ENCODE peak calls at places on chromosomes 2 and 18, in four cellular contexts. P is HepG2, Y is HCT116, F is endothelial cell of umbilical vein. K is an unnamed sample.

GRCh38 chr2:23828986-23829385 is 97.9 kb downstream of the ATAD2B start:
- DNase-seq in P (no peak), Y (no peak), F (no peak), K (peak)

GRCh38 chr2:46098606-46099005 is 198.6 kb upstream of the EPAS1 start:
- DNase-seq in P (peak), Y (no peak), F (peak), K (peak)

GRCh38 chr2:162475661-162476060 is 131.7 kb downstream of the GCA start:
- DNase-seq in P (no peak), Y (no peak), F (no peak), K (no peak)

GRCh38 chr2:26492749-26493515 is 15.0 kb upstream of the OTOF start:
- DNase-seq in P (no peak), Y (no peak), F (peak), K (no peak)

GRCh38 chr2:145752091-145752806 is 1232.3 kb upstream of the ZEB2 start:
- DNase-seq in P (peak), Y (peak), F (peak), K (peak)

GRCh38 chr2:238852186-238852869 is 4.4 kb downstream of the TWIST2 start:
- DNase-seq in P (no peak), Y (no peak), F (no peak), K (peak)

GRCh38 chr2:113739849-113740248 is 16.6 kb downstream of the SLC35F5 start:
- DNase-seq in P (no peak), Y (no peak), F (no peak), K (no peak)

GRCh38 chr2:221606369-221606768 is 34.3 kb upstream of the EPHA4 start:
- DNase-seq in P (no peak), Y (no peak), F (no peak), K (no peak)

GRCh38 chr18:2337552-2338141 is 233.7 kb downstream of the METTL4 start:
- DNase-seq in P (peak), Y (peak), F (peak), K (peak)

GRCh38 chr18:74529811-74530583 is 4.3 kb upstream of the CNDP1 start:
- DNase-seq in P (no peak), Y (no peak), F (no peak), K (no peak)

GRCh38 chr2:63780483-63781155 is 61.1 kb upstream of the UGP2 start:
- DNase-seq in P (no peak), Y (no peak), F (no peak), K (no peak)

GRCh38 chr18:50179465-50179864 is 15.5 kb downstream of the MYO5B start:
- DNase-seq in P (no peak), Y (no peak), F (no peak), K (no peak)

GRCh38 chr2:7725132-7725849 is 808.1 kb downstream of the RNF144A start:
- DNase-seq in P (no peak), Y (no peak), F (no peak), K (peak)

GRCh38 chr18:9082763-9083510 is 19.6 kb upstream of the NDUFV2 start:
- DNase-seq in P (no peak), Y (no peak), F (no peak), K (no peak)

GRCh38 chr2:11598228-11598731 is 64.4 kb downstream of the GREB1 start:
- DNase-seq in P (no peak), Y (no peak), F (no peak), K (no peak)

GRCh38 chr18:13447621-13448020 is 229.1 kb downstream of the LDLRAD4 start:
- DNase-seq in P (no peak), Y (no peak), F (peak), K (peak)

GRCh38 chr2:235930701-235931100 is 237.5 kb downstream of the GBX2 start:
- DNase-seq in P (no peak), Y (no peak), F (no peak), K (no peak)

GRCh38 chr2:204842731-204843490 is 297.6 kb downstream of the PARD3B start:
- DNase-seq in P (no peak), Y (no peak), F (peak), K (peak)

GRCh38 chr2:105521176-105521575 is 122.3 kb upstream of the FHL2 start:
- DNase-seq in P (peak), Y (no peak), F (peak), K (peak)

GRCh38 chr2:236642125-236642524 is 72.5 kb downstream of the ACKR3 start:
- DNase-seq in P (no peak), Y (no peak), F (no peak), K (no peak)

GRCh38 chr2:107020386-107020785 is 134.4 kb upstream of the ST6GAL2 start:
- DNase-seq in P (no peak), Y (no peak), F (no peak), K (no peak)

GRCh38 chr2:95015261-95015918 is 10.1 kb upstream of the MAL start:
- DNase-seq in P (no peak), Y (no peak), F (no peak), K (no peak)

GRCh38 chr2:100972452-100972851 is 29.6 kb upstream of the RPL31 start:
- DNase-seq in P (no peak), Y (no peak), F (no peak), K (no peak)

GRCh38 chr18:54031243-54031642 is 193.2 kb downstream of the MBD2 start:
- DNase-seq in P (no peak), Y (no peak), F (no peak), K (no peak)

GRCh38 chr2:66426250-66427064 is 8.5 kb upstream of the MEIS1 start:
- DNase-seq in P (no peak), Y (no peak), F (no peak), K (no peak)

GRCh38 chr18:38525039-38525438 is 959.4 kb upstream of the CELF4 start:
- DNase-seq in P (no peak), Y (no peak), F (no peak), K (no peak)

GRCh38 chr2:74991977-74992376 is 33.5 kb downstream of the POLE4 start:
- DNase-seq in P (no peak), Y (no peak), F (no peak), K (peak)

GRCh38 chr2:68684197-68684596 is 40.8 kb downstream of the PROKR1 start:
- DNase-seq in P (no peak), Y (no peak), F (no peak), K (no peak)

GRCh38 chr2:61910603-61911002 is 5.1 kb downstream of the COMMD1 start:
- DNase-seq in P (peak), Y (no peak), F (no peak), K (no peak)

GRCh38 chr2:48900321-48901014 is 144.9 kb upstream of the LHCGR start:
- DNase-seq in P (no peak), Y (no peak), F (no peak), K (no peak)

GRCh38 chr2:46818141-46818552 is 97.5 kb downstream of the MCFD2 start:
- DNase-seq in P (no peak), Y (no peak), F (no peak), K (no peak)

GRCh38 chr2:57105694-57106093 is 921.9 kb downstream of the CCDC85A start:
- DNase-seq in P (no peak), Y (no peak), F (no peak), K (no peak)

GRCh38 chr2:113734187-113734586 is 22.3 kb downstream of the SLC35F5 start:
- DNase-seq in P (no peak), Y (no peak), F (no peak), K (no peak)

DNA sequence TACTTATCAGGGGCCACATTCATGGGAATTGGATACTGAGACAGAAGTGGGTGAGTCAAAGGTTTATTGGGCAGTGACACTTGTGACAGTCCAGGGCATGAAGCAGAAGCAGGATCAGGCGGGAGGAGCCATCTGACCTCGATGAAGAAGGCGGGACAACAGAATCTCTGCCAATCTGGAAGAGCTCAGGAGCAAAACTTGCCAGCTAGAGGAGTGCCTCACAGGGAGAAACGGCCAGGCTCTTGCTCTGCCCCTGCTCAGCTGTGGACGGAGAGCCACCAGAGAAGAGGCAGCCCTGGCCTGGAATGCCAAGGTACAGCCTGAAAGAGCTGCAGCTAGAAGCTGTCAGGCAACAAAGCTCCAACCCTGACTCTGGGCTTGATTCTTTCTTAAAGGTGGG is 16.9 kb downstream of the DAW1 start:
- DNase-seq in P (no peak), Y (peak), F (no peak), K (no peak)
- H3K4me2 ChIP-seq in P (no peak), Y (peak), F (no peak), K (no peak)

GRCh38 chr2:55610954-55611743 is 6.3 kb downstream of the PPP4R3B start:
- DNase-seq in P (no peak), Y (no peak), F (no peak), K (no peak)
- TF ChIP-seq POLR2A in P (peak), Y (no peak), F (no peak), K (no peak)

GRCh38 chr18:6547476-6547875 is 132.8 kb upstream of the L3MBTL4 start:
- DNase-seq in P (no peak), Y (no peak), F (no peak), K (no peak)
- H3K4me2 ChIP-seq in P (no peak), Y (no peak), F (no peak), K (no peak)

DNA sequence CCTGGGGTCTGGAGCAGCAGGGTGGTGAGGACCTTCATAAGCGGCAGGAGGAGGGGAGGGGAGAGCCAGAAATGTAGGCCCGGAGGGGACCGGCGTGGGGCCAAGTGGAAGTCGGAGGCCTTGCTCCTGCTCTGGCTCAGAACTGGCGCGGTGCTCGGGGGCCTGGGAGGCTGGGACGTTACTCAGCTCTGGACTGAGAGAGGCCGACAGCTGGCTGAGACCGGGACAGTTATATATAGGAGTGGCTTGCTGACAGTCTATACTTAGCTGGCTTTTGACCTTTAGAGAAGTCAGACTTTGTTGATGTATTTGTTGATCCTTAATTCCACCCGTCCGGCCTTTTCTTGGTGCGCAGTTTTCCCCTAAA is 15.7 kb downstream of the IGFBP5 start:
- DNase-seq in P (no peak), Y (no peak), F (no peak), K (peak)
- TF ChIP-seq POLR2A in P (no peak), Y (no peak), F (no peak), K (peak)

GRCh38 chr2:195543902-195544894 is 112.8 kb upstream of the SLC39A10 start:
- DNase-seq in P (peak), Y (no peak), F (peak), K (peak)
- H3K4me2 ChIP-seq in P (peak), Y (peak), F (peak), K (peak)

GRCh38 chr2:96860065-96861029 is 2.5 kb upstream of the ANKRD39 start:
- DNase-seq in P (no peak), Y (no peak), F (no peak), K (no peak)

GRCh38 chr2:96856776-96857673 is 791 bp downstream of the ANKRD39 start:
- DNase-seq in P (peak), Y (no peak), F (peak), K (no peak)

GRCh38 chr2:96861074-96861473 is 3.3 kb upstream of the ANKRD39 start:
- DNase-seq in P (no peak), Y (no peak), F (no peak), K (no peak)

GRCh38 chr2:96859681-96860064 is 1.9 kb upstream of the ANKRD39 start:
- DNase-seq in P (no peak), Y (no peak), F (no peak), K (no peak)

GRCh38 chr2:96859338-96859649 is 1.5 kb upstream of the ANKRD39 start:
- DNase-seq in P (no peak), Y (no peak), F (no peak), K (no peak)
- TF ChIP-seq POLR2A in P (no peak), Y (no peak), F (no peak), K (no peak)

K was measured in IMR-90.